ENCODE peak calls at places on chromosomes 3 and 15, in seven cellular contexts. L, Y, G, T, P, O and H are unnamed samples.

GRCh38 chr3:110929811-110930210 is 141.8 kb upstream of the NECTIN3 start:
- DNase-seq in T (no peak), G (no peak), O (no peak), Y (no peak), P (no peak), L (no peak), H (no peak)

GRCh38 chr3:138125548-138126221 is 6.5 kb downstream of the A4GNT start:
- DNase-seq in G (no peak), L (no peak), Y (no peak), O (no peak), T (no peak), P (no peak), H (no peak)

GRCh38 chr3:153658151-153658550 is 463.0 kb upstream of the ARHGEF26 start:
- DNase-seq in G (no peak), L (no peak), Y (no peak), P (no peak), O (no peak), T (no peak), H (no peak)

GRCh38 chr15:68558318-68559305 is 20.2 kb upstream of the CORO2B start:
- DNase-seq in Y (peak), P (no peak), T (peak), G (no peak), L (no peak), O (no peak), H (peak)

GRCh38 chr3:138389841-138390581 is 41.6 kb downstream of the MRAS start:
- DNase-seq in P (no peak), O (no peak), T (no peak), L (peak), G (peak), Y (no peak), H (peak)

GRCh38 chr15:57395292-57395691 is 19.0 kb downstream of the CGNL1 start:
- DNase-seq in Y (peak), L (peak), O (no peak), P (no peak), G (peak), T (no peak), H (peak)

GRCh38 chr3:177995733-177996085 is 540.5 kb upstream of the KCNMB2 start:
- DNase-seq in O (no peak), T (no peak), P (no peak), L (no peak), Y (no peak), G (no peak), H (no peak)

GRCh38 chr3:122298239-122298638 is 26.8 kb upstream of the CSTA start:
- DNase-seq in G (no peak), T (no peak), Y (no peak), P (no peak), L (no peak), O (no peak), H (no peak)

GRCh38 chr3:52036829-52037228 is 19.5 kb downstream of the DUSP7 start:
- DNase-seq in L (no peak), Y (peak), G (no peak), P (no peak), T (no peak), O (no peak), H (no peak)

GRCh38 chr3:150213577-150213976 is 194.5 kb upstream of the TSC22D2 start:
- DNase-seq in O (no peak), L (no peak), T (no peak), G (no peak), Y (no peak), P (no peak), H (no peak)